ENCODE peak calls at places on chromosomes 13 and 19, in five cellular contexts. R is choroid plexus epithelial cell, Z is right lobe of liver, N is AG10803, E is neural progenitor cell. A is an unnamed sample.

GRCh38 chr13:113506025-113506685 is 15.6 kb upstream of the DCUN1D2 start:
- DNase-seq in R (peak), Z (no peak), N (no peak), E (no peak), A (no peak)

GRCh38 chr13:50075619-50076097 is 60.4 kb downstream of the KCNRG start:
- DNase-seq in R (no peak), Z (no peak), N (no peak), E (no peak), A (no peak)

GRCh38 chr13:94249512-94249911 is 230.0 kb downstream of the DCT start:
- DNase-seq in R (peak), Z (no peak), N (peak), E (peak), A (no peak)

GRCh38 chr13:33204130-33204927 is 81.2 kb downstream of the STARD13 start:
- DNase-seq in R (peak), Z (peak), N (peak), E (no peak), A (no peak)

GRCh38 chr19:13149628-13150186 is 468 bp downstream of the STX10 start:
- DNase-seq in R (peak), Z (peak), N (peak), E (peak), A (no peak)

GRCh38 chr19:6091771-6092291 is 18.5 kb downstream of the RFX2 start:
- DNase-seq in R (peak), Z (no peak), N (peak), E (no peak), A (no peak)

GRCh38 chr19:45162464-45163143 is 1.8 kb upstream of the NKPD1 start:
- DNase-seq in R (no peak), Z (no peak), N (no peak), E (no peak), A (no peak)

GRCh38 chr13:56515441-56515840 is 625.3 kb upstream of the PRR20A start:
- DNase-seq in R (no peak), Z (no peak), N (no peak), E (no peak), A (no peak)

GRCh38 chr19:6480843-6481415 is 658 bp downstream of the DENND1C start:
- DNase-seq in R (no peak), Z (no peak), N (no peak), E (no peak), A (no peak)

GRCh38 chr19:35462476-35462953 is 14.5 kb downstream of the FFAR2 start:
- DNase-seq in R (no peak), Z (no peak), N (no peak), E (no peak), A (peak)

GRCh38 chr19:10086032-10086903 is at the start of gene SHFL:
- DNase-seq in R (peak), Z (peak), N (peak), E (peak), A (peak)

GRCh38 chr19:32208060-32208459 is 137.3 kb upstream of the ZNF507 start:
- DNase-seq in R (no peak), Z (no peak), N (no peak), E (no peak), A (no peak)

GRCh38 chr19:53504903-53505302 is 33.0 kb upstream of the ZNF331 start:
- DNase-seq in R (peak), Z (no peak), N (no peak), E (no peak), A (no peak)

GRCh38 chr13:109743706-109744453 is 42.5 kb downstream of the IRS2 start:
- DNase-seq in R (peak), Z (no peak), N (peak), E (no peak), A (no peak)

GRCh38 chr13:24119593-24120508 is 40.7 kb upstream of the SPATA13 start:
- DNase-seq in R (peak), Z (no peak), N (no peak), E (peak), A (no peak)

GRCh38 chr19:38543807-38544568 is 73.8 kb downstream of the MAP4K1 start:
- DNase-seq in R (peak), Z (peak), N (peak), E (no peak), A (peak)
- TF ChIP-seq CTCF in R (peak), Z (peak), N (peak), E (no peak), A (no peak)

DNA sequence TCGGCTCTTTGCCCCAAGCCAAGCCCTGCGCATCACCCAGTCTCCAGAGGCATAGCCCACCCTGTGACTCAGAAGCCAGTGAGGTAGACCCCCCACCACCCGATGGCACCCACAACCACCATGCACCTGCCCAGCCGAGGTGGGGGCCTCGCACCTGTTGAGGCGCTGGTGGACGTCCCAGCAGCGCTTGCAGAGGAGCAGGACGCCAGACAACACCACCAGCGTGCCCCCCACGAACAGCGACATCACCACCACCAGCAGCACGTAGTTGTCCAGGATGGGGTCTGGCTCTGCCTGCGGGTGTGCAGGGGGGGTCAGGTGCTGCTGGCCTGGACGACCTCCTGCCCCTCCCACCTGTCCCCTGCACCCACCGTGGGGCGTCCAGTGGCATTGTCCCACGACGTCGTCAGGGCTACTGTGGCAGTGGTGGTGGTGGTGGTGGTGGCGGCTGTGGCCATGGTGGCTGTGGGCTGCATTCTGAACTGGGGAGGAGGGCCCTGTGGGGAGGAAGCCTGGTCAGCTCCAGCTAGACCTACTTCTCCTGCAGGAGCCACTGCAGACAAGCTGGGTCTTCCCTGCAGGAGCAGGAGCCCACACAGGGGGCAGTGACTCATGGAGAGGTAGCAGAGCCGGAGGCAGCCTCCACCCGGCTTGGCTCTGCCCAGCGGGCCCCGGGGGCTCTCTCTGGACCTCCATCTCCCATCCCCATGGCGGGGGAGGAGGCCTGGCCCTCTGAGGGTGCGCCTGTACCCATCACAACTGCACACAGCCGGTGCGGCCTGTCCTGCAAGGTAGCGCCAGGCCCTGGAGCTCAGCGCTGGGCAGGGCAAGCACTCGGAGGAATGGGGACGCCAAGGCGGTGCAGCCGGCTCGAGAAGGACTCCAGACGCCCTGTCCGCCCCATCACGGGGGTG is 1.9 kb downstream of the CBARP start:
- DNase-seq in R (peak), Z (no peak), N (no peak), E (no peak), A (no peak)
- H3K4me3 ChIP-seq in R (peak), Z (no peak), N (peak), E (peak), A (no peak)

DNA sequence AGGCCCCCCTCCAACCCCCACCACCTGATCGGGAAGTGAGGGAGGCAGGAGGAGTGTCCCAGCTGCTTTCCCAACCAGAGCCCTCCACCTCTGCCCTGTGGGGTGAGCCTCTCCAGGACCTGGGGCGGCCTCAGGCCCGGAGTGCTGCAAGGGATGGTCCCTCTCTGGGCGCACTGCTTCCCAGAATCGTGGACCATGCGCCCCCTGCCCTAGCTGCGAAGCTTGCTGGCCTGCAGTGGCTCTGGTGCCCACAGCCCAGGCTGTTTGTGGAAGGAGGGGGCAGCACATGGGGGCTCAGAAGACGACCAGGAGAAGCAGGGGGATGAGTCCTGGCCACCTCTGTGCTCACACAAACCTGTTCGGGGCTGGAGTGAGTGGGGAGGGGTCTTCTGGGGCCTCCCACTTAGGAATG is 33.6 kb downstream of the CEBPG start:
- DNase-seq in R (no peak), Z (peak), N (no peak), E (no peak), A (no peak)
- TF ChIP-seq CTCF in R (no peak), Z (no peak), N (no peak), E (peak), A (no peak)

GRCh38 chr19:3138268-3138667 is 2.4 kb downstream of the GNA15 start:
- DNase-seq in R (no peak), Z (no peak), N (no peak), E (no peak), A (no peak)

GRCh38 chr19:3137139-3137538 is 1.3 kb downstream of the GNA15 start:
- DNase-seq in R (peak), Z (no peak), N (no peak), E (no peak), A (no peak)

GRCh38 chr19:3133793-3134116 is 2.1 kb upstream of the GNA15 start:
- DNase-seq in R (no peak), Z (no peak), N (no peak), E (no peak), A (no peak)

GRCh38 chr19:3135961-3136683 is at the start of gene GNA15:
- DNase-seq in R (no peak), Z (no peak), N (no peak), E (no peak), A (no peak)

DNA sequence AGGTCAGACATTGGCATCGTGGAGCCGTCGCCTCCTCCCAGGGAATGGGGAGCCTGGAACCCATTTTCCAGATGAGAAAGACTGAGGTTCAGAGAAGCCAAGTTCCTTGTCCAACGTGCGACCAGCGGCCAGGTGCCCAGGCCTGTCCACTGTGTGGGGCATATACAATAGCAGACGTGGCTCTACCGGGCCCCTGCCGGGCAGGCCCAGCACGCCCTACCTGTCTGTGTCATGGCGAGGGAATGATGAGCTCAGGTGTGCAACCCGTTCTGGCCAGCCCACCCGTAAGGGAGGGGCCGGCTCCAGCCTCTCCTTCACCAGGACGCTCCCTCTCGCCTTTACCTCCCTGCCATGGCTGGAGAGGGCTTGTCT is 837 bp downstream of the GNA15 start:
- DNase-seq in R (no peak), Z (no peak), N (no peak), E (no peak), A (no peak)
- H3K4me3 ChIP-seq in R (no peak), Z (peak), N (no peak), E (no peak), A (peak)

GRCh38 chr19:14475251-14476073 is at the start of gene PTGER1:
- DNase-seq in R (peak), Z (no peak), N (no peak), E (peak), A (no peak)
- TF ChIP-seq CTCF in R (peak), Z (peak), N (peak), E (peak), A (peak)

GRCh38 chr19:3626473-3627350 is at the start of gene CACTIN:
- DNase-seq in R (peak), Z (peak), N (peak), E (peak), A (peak)

GRCh38 chr19:3625996-3626472 is 556 bp downstream of the CACTIN start:
- DNase-seq in R (no peak), Z (no peak), N (no peak), E (peak), A (no peak)

GRCh38 chr19:3623716-3624115 is 2.9 kb downstream of the CACTIN start:
- DNase-seq in R (no peak), Z (no peak), N (no peak), E (no peak), A (no peak)

GRCh38 chr19:3631053-3631861 is 4.7 kb upstream of the CACTIN start:
- DNase-seq in R (no peak), Z (no peak), N (no peak), E (no peak), A (no peak)

GRCh38 chr19:3627351-3627723 is 747 bp upstream of the CACTIN start:
- DNase-seq in R (no peak), Z (no peak), N (no peak), E (peak), A (no peak)
- H3K4me3 ChIP-seq in R (peak), Z (no peak), N (peak), E (no peak), A (peak)

GRCh38 chr13:63954683-63955082 is 2539.0 kb upstream of the PCDH20 start:
- DNase-seq in R (no peak), Z (no peak), N (no peak), E (peak), A (no peak)
- TF ChIP-seq CTCF in R (no peak), Z (no peak), N (no peak), E (peak), A (no peak)

DNA sequence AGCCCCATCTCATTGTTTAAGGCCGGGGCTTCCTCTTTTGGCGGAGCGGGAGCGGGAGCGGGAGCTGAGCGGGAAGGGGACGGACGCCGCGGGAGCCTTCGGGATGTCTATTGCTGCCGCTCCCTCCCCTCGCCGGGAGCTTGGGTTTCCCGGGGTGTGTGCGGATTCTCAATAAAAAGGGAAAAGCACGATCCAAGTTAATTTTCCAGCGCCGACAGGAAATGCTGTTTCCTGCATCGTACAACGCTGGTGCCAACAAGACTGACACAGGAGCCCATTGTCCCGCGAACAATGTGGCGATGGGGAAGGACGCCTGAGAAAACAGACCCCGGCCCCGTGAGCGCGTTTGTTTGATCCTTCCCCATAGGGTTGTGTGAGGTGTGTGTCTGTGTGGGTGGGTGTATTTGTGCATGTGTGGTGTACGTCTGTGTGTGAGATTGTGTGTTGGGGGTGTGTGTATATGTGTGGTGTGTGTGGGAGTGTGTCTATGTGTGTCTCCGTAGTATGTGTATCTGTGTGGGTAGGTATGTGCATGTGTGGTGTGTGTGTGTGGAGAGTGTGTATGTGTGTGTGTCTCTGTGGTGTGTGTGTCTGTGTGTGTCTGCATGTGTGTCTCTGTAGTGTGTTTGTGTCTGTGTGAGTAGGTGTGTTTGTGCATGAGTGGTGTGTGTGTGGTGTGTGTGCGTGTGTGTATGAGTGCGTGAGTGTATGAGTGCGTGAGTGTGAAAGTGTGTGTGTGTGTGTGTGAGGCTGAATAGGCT is 36.4 kb upstream of the FLT1 start:
- DNase-seq in R (peak), Z (peak), N (peak), E (peak), A (no peak)
- H3K4me3 ChIP-seq in R (peak), Z (peak), N (peak), E (peak), A (peak)

GRCh38 chr13:74555291-74556001 is 421.2 kb upstream of the KLF12 start:
- DNase-seq in R (no peak), Z (no peak), N (peak), E (no peak), A (no peak)

GRCh38 chr13:74550039-74550438 is 415.8 kb upstream of the KLF12 start:
- DNase-seq in R (peak), Z (no peak), N (peak), E (no peak), A (no peak)

GRCh38 chr13:74557870-74558269 is 423.7 kb upstream of the KLF12 start:
- DNase-seq in R (no peak), Z (no peak), N (no peak), E (no peak), A (no peak)

GRCh38 chr13:74556002-74556551 is 421.9 kb upstream of the KLF12 start:
- DNase-seq in R (no peak), Z (no peak), N (no peak), E (no peak), A (no peak)

DNA sequence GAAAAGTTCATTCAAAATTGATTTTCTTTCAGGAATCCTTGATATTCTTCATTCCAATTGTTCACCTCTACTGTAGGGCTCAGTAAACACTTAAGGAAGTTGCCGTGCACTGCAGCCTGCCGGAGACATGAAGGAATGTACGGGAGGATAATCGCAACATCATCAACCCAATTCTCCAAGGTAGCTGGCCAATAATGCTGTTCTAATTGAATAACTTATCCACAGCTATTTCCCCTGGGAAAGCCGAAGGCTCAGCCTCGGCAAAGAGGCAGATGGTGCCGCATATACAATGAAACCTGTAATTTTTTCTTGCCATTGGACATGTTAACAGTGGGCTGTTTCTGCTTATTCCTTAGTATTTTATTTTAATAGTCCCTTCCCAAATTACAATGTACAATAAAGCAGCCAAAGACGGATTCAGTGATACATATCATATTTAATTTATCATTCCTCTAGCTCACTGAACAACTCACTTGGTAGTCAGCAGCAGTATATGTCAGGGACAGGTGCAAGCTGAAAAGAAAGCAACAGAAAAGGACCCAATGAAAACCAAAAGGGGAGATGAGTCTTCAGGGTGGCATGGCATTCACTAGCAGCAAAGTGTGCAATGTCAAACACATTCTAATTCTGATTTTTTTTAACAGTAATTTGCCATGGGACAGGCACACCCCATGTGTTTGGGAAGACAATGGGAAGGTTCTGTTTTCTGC is 420.5 kb upstream of the KLF12 start:
- DNase-seq in R (no peak), Z (no peak), N (no peak), E (no peak), A (no peak)
- TF ChIP-seq CTCF in R (no peak), Z (no peak), N (no peak), E (no peak), A (no peak)

GRCh38 chr19:14337510-14337909 is 43.7 kb upstream of the ADGRE5 start:
- DNase-seq in R (peak), Z (no peak), N (no peak), E (peak), A (no peak)

GRCh38 chr19:14328406-14328805 is 52.8 kb upstream of the ADGRE5 start:
- DNase-seq in R (no peak), Z (no peak), N (no peak), E (no peak), A (no peak)

GRCh38 chr19:14333101-14333871 is 48.0 kb upstream of the ADGRE5 start:
- DNase-seq in R (peak), Z (no peak), N (no peak), E (peak), A (no peak)
- H3K4me3 ChIP-seq in R (peak), Z (no peak), N (peak), E (peak), A (no peak)

A was measured in GM12864.